ENCODE peak calls at places on chromosome 1, in ten cellular contexts. Z, G, M, K, Y, D, W, L, U and I are unnamed samples.

GRCh38 chr1:101520302-101520701 is 283.5 kb downstream of the S1PR1 start:
- DNase-seq in Z (peak), G (no peak), M (peak), K (peak), Y (no peak), D (no peak), W (peak), L (peak), U (no peak), I (peak)

GRCh38 chr1:26363549-26364448 is 8.8 kb downstream of the ZNF683 start:
- DNase-seq in Z (peak), G (peak), M (peak), K (peak), Y (peak), D (peak), W (peak), L (peak), U (no peak), I (peak)

GRCh38 chr1:3067671-3068399 is 1.2 kb upstream of the PRDM16 start:
- DNase-seq in Z (no peak), G (no peak), M (no peak), K (peak), Y (no peak), D (no peak), W (no peak), L (no peak), U (no peak), I (no peak)

GRCh38 chr1:17829579-17829978 is 74.4 kb downstream of the ACTL8 start:
- DNase-seq in Z (no peak), G (no peak), M (no peak), K (peak), Y (no peak), D (no peak), W (no peak), L (no peak), U (no peak), I (peak)

GRCh38 chr1:204417231-204417997 is 5.8 kb upstream of the PPP1R15B start:
- DNase-seq in Z (no peak), G (peak), M (no peak), K (peak), Y (no peak), D (no peak), W (no peak), L (peak), U (no peak), I (no peak)

GRCh38 chr1:233240839-233241682 is 54.5 kb downstream of the PCNX2 start:
- DNase-seq in Z (peak), G (no peak), M (no peak), K (peak), Y (no peak), D (no peak), W (peak), L (peak), U (no peak), I (no peak)

GRCh38 chr1:25556132-25556670 is 12.8 kb downstream of the LDLRAP1 start:
- DNase-seq in Z (no peak), G (no peak), M (no peak), K (no peak), Y (no peak), D (no peak), W (no peak), L (no peak), U (no peak), I (no peak)

GRCh38 chr1:225476100-225476511 is 48.3 kb upstream of the LBR start:
- DNase-seq in Z (no peak), G (no peak), M (no peak), K (no peak), Y (no peak), D (no peak), W (no peak), L (no peak), U (no peak), I (no peak)

GRCh38 chr1:185409763-185410528 is 92.9 kb upstream of the IVNS1ABP start:
- DNase-seq in Z (no peak), G (no peak), M (no peak), K (no peak), Y (no peak), D (no peak), W (no peak), L (peak), U (no peak), I (no peak)

GRCh38 chr1:218946147-218946546 is 227.5 kb upstream of the LYPLAL1 start:
- DNase-seq in Z (no peak), G (no peak), M (no peak), K (no peak), Y (no peak), D (no peak), W (no peak), L (no peak), U (no peak), I (no peak)

GRCh38 chr1:27001570-27002360 is 8.3 kb downstream of the TRNP1 start:
- DNase-seq in Z (no peak), G (no peak), M (no peak), K (peak), Y (peak), D (no peak), W (no peak), L (peak), U (peak), I (no peak)

GRCh38 chr1:25028587-25028909 is 98.5 kb upstream of the RUNX3 start:
- DNase-seq in Z (no peak), G (no peak), M (no peak), K (no peak), Y (no peak), D (no peak), W (no peak), L (no peak), U (no peak), I (no peak)

GRCh38 chr1:201719812-201720521 is 109.0 kb upstream of the IPO9 start:
- DNase-seq in Z (no peak), G (no peak), M (no peak), K (peak), Y (no peak), D (no peak), W (peak), L (no peak), U (no peak), I (no peak)

GRCh38 chr1:30777906-30778155 is 20.3 kb upstream of the LAPTM5 start:
- DNase-seq in Z (no peak), G (no peak), M (no peak), K (no peak), Y (no peak), D (no peak), W (no peak), L (no peak), U (no peak), I (no peak)

GRCh38 chr1:37471345-37472231 is 2.8 kb upstream of the ZC3H12A start:
- DNase-seq in Z (no peak), G (no peak), M (no peak), K (peak), Y (no peak), D (no peak), W (peak), L (peak), U (no peak), I (no peak)

GRCh38 chr1:115130786-115131185 is 41.5 kb upstream of the TSPAN2 start:
- DNase-seq in Z (no peak), G (no peak), M (no peak), K (no peak), Y (no peak), D (no peak), W (no peak), L (no peak), U (no peak), I (no peak)

GRCh38 chr1:109295712-109296415 is 10.9 kb downstream of the MYBPHL start:
- DNase-seq in Z (no peak), G (no peak), M (no peak), K (no peak), Y (no peak), D (no peak), W (no peak), L (no peak), U (no peak), I (no peak)

GRCh38 chr1:9248341-9249262 is 14.0 kb downstream of the H6PD start:
- DNase-seq in Z (no peak), G (no peak), M (no peak), K (no peak), Y (no peak), D (no peak), W (no peak), L (no peak), U (no peak), I (no peak)

GRCh38 chr1:12067900-12068821 is 5.1 kb downstream of the TNFRSF8 start:
- DNase-seq in Z (no peak), G (peak), M (no peak), K (peak), Y (peak), D (no peak), W (no peak), L (no peak), U (no peak), I (no peak)

GRCh38 chr1:94716966-94717365 is 103.2 kb upstream of the SLC44A3 start:
- DNase-seq in Z (no peak), G (no peak), M (no peak), K (no peak), Y (no peak), D (no peak), W (no peak), L (no peak), U (no peak), I (no peak)

GRCh38 chr1:154583691-154584212 is 16.2 kb downstream of the CHRNB2 start:
- DNase-seq in Z (no peak), G (no peak), M (no peak), K (no peak), Y (no peak), D (no peak), W (no peak), L (no peak), U (no peak), I (peak)

GRCh38 chr1:245428681-245429080 is 273.9 kb downstream of the KIF26B start:
- DNase-seq in Z (no peak), G (no peak), M (no peak), K (no peak), Y (no peak), D (no peak), W (no peak), L (no peak), U (no peak), I (no peak)

GRCh38 chr1:181452746-181453145 is 30.6 kb upstream of the CACNA1E start:
- DNase-seq in Z (no peak), G (no peak), M (no peak), K (no peak), Y (no peak), D (no peak), W (no peak), L (no peak), U (no peak), I (no peak)

GRCh38 chr1:208024406-208024805 is 113.5 kb upstream of the CD34 start:
- DNase-seq in Z (no peak), G (no peak), M (no peak), K (no peak), Y (no peak), D (no peak), W (no peak), L (peak), U (no peak), I (no peak)

GRCh38 chr1:41851589-41851988 is 67.1 kb downstream of the HIVEP3 start:
- DNase-seq in Z (no peak), G (no peak), M (no peak), K (no peak), Y (no peak), D (no peak), W (no peak), L (peak), U (no peak), I (no peak)

GRCh38 chr1:111190931-111191451 is 9.5 kb downstream of the DENND2D start:
- DNase-seq in Z (no peak), G (no peak), M (no peak), K (peak), Y (no peak), D (no peak), W (no peak), L (no peak), U (no peak), I (no peak)

GRCh38 chr1:57959727-57960300 is 536.0 kb upstream of the DAB1 start:
- DNase-seq in Z (no peak), G (no peak), M (no peak), K (no peak), Y (no peak), D (no peak), W (no peak), L (no peak), U (no peak), I (no peak)

GRCh38 chr1:174531751-174532150 is 84.0 kb downstream of the GPR52 start:
- DNase-seq in Z (no peak), G (no peak), M (no peak), K (no peak), Y (no peak), D (no peak), W (no peak), L (no peak), U (no peak), I (no peak)

GRCh38 chr1:116911166-116911553 is 1.4 kb downstream of the PTGFRN start:
- DNase-seq in Z (no peak), G (no peak), M (no peak), K (no peak), Y (no peak), D (no peak), W (peak), L (no peak), U (no peak), I (no peak)

GRCh38 chr1:192994141-192994540 is 65.0 kb downstream of the UCHL5 start:
- DNase-seq in Z (no peak), G (no peak), M (no peak), K (no peak), Y (no peak), D (no peak), W (no peak), L (no peak), U (no peak), I (no peak)

GRCh38 chr1:25993197-25993951 is 4.5 kb downstream of the PAFAH2 start:
- DNase-seq in Z (no peak), G (no peak), M (no peak), K (no peak), Y (no peak), D (no peak), W (no peak), L (no peak), U (no peak), I (no peak)

GRCh38 chr1:223873044-223873443 is 27.3 kb upstream of the TP53BP2 start:
- DNase-seq in Z (no peak), G (no peak), M (no peak), K (no peak), Y (no peak), D (no peak), W (no peak), L (no peak), U (no peak), I (no peak)

GRCh38 chr1:206691604-206692003 is 6.9 kb downstream of the MAPKAPK2 start:
- DNase-seq in Z (no peak), G (no peak), M (no peak), K (no peak), Y (no peak), D (no peak), W (no peak), L (no peak), U (no peak), I (no peak)

GRCh38 chr1:112935474-112936289 is 20.3 kb downstream of the SLC16A1 start:
- DNase-seq in Z (no peak), G (no peak), M (no peak), K (no peak), Y (no peak), D (no peak), W (no peak), L (peak), U (no peak), I (no peak)